ENCODE peak calls at places on chromosomes 12 and 14, in eight cellular contexts. One of them, this sample, is unnamed.
A peak's percentile ranks its signal among the peaks of the same experiment; 100 is the strongest.

GRCh38 chr14:98928418-98928817 is 343.6 kb downstream of the BCL11B start:
- ATAC-seq in natural killer cell: no peak
- ATAC-seq in stimulated activated naive CD8-positive, alpha-beta T cell treated with anti-CD3 and anti-CD28 coated beads, Interleukin-15, Interleukin-2, amounts not matched to agents 100 U/mL and 50 U/mL, for 24 hours: no peak
- ATAC-seq in T-cell: no peak
- ATAC-seq in lung: no peak
- ATAC-seq in RWPE2: no peak
- ATAC-seq in left cardiac atrium: no peak
- ATAC-seq in HCT116: no peak
- ATAC-seq in this sample: no peak

GRCh38 chr12:50390284-50390683 is 6.1 kb downstream of the FAM186A start:
- ATAC-seq in left cardiac atrium: no peak
- ATAC-seq in natural killer cell: no peak
- ATAC-seq in T-cell: no peak
- ATAC-seq in stimulated activated naive CD8-positive, alpha-beta T cell treated with anti-CD3 and anti-CD28 coated beads, Interleukin-15, Interleukin-2, amounts not matched to agents 100 U/mL and 50 U/mL, for 24 hours: no peak
- ATAC-seq in lung: peak; percentile 58
- ATAC-seq in RWPE2: peak; percentile 95
- ATAC-seq in HCT116: peak; percentile 76
- ATAC-seq in this sample: peak; percentile 73

GRCh38 chr14:70822706-70823185 is 13.4 kb upstream of the MAP3K9 start:
- ATAC-seq in T-cell: no peak
- ATAC-seq in stimulated activated naive CD8-positive, alpha-beta T cell treated with anti-CD3 and anti-CD28 coated beads, Interleukin-15, Interleukin-2, amounts not matched to agents 100 U/mL and 50 U/mL, for 24 hours: no peak
- ATAC-seq in natural killer cell: no peak
- ATAC-seq in HCT116: peak; percentile 78
- ATAC-seq in lung: no peak
- ATAC-seq in left cardiac atrium: peak; percentile 10
- ATAC-seq in RWPE2: peak; percentile 47
- ATAC-seq in this sample: peak; percentile 13

GRCh38 chr12:14373202-14373601 is 7.7 kb downstream of the ATF7IP start:
- ATAC-seq in left cardiac atrium: no peak
- ATAC-seq in HCT116: no peak
- ATAC-seq in T-cell: peak; percentile 40
- ATAC-seq in lung: no peak
- ATAC-seq in RWPE2: peak; percentile 44
- ATAC-seq in stimulated activated naive CD8-positive, alpha-beta T cell treated with anti-CD3 and anti-CD28 coated beads, Interleukin-15, Interleukin-2, amounts not matched to agents 100 U/mL and 50 U/mL, for 24 hours: peak; percentile 29
- ATAC-seq in natural killer cell: peak; percentile 33
- ATAC-seq in this sample: peak; percentile 71

GRCh38 chr14:104724981-104725771 is 1.1 kb downstream of the ADSS1 start:
- ATAC-seq in stimulated activated naive CD8-positive, alpha-beta T cell treated with anti-CD3 and anti-CD28 coated beads, Interleukin-15, Interleukin-2, amounts not matched to agents 100 U/mL and 50 U/mL, for 24 hours: no peak
- ATAC-seq in RWPE2: peak; percentile 6
- ATAC-seq in T-cell: no peak
- ATAC-seq in HCT116: peak; percentile 53
- ATAC-seq in lung: no peak
- ATAC-seq in left cardiac atrium: peak; percentile 35
- ATAC-seq in natural killer cell: no peak
- ATAC-seq in this sample: peak; percentile 24

GRCh38 chr12:96094201-96094600 is 58.8 kb upstream of the LTA4H start:
- ATAC-seq in HCT116: peak; percentile 77
- ATAC-seq in RWPE2: peak; percentile 98
- ATAC-seq in natural killer cell: peak; percentile 43
- ATAC-seq in T-cell: no peak
- ATAC-seq in stimulated activated naive CD8-positive, alpha-beta T cell treated with anti-CD3 and anti-CD28 coated beads, Interleukin-15, Interleukin-2, amounts not matched to agents 100 U/mL and 50 U/mL, for 24 hours: peak; percentile 32
- ATAC-seq in left cardiac atrium: peak; percentile 57
- ATAC-seq in lung: peak; percentile 27
- ATAC-seq in this sample: peak; percentile 84

GRCh38 chr14:31395572-31396205 is 24.7 kb downstream of the HEATR5A start:
- ATAC-seq in lung: no peak
- ATAC-seq in stimulated activated naive CD8-positive, alpha-beta T cell treated with anti-CD3 and anti-CD28 coated beads, Interleukin-15, Interleukin-2, amounts not matched to agents 100 U/mL and 50 U/mL, for 24 hours: no peak
- ATAC-seq in T-cell: no peak
- ATAC-seq in HCT116: no peak
- ATAC-seq in left cardiac atrium: no peak
- ATAC-seq in natural killer cell: no peak
- ATAC-seq in RWPE2: peak; percentile 57
- ATAC-seq in this sample: no peak

GRCh38 chr12:20681334-20681733 is 13.8 kb upstream of the SLCO1C1 start:
- ATAC-seq in T-cell: no peak
- ATAC-seq in HCT116: no peak
- ATAC-seq in stimulated activated naive CD8-positive, alpha-beta T cell treated with anti-CD3 and anti-CD28 coated beads, Interleukin-15, Interleukin-2, amounts not matched to agents 100 U/mL and 50 U/mL, for 24 hours: no peak
- ATAC-seq in RWPE2: no peak
- ATAC-seq in lung: no peak
- ATAC-seq in natural killer cell: no peak
- ATAC-seq in left cardiac atrium: no peak
- ATAC-seq in this sample: no peak

GRCh38 chr14:71206766-71207371 is 299.6 kb downstream of the PCNX1 start:
- ATAC-seq in natural killer cell: no peak
- ATAC-seq in HCT116: peak; percentile 49
- ATAC-seq in RWPE2: peak; percentile 90
- ATAC-seq in T-cell: no peak
- ATAC-seq in lung: peak; percentile 53
- ATAC-seq in stimulated activated naive CD8-positive, alpha-beta T cell treated with anti-CD3 and anti-CD28 coated beads, Interleukin-15, Interleukin-2, amounts not matched to agents 100 U/mL and 50 U/mL, for 24 hours: no peak
- ATAC-seq in left cardiac atrium: peak; percentile 94
- ATAC-seq in this sample: peak; percentile 75

GRCh38 chr14:64196026-64196425 is 98.1 kb downstream of the ESR2 start:
- ATAC-seq in T-cell: no peak
- ATAC-seq in RWPE2: no peak
- ATAC-seq in natural killer cell: no peak
- ATAC-seq in lung: no peak
- ATAC-seq in HCT116: no peak
- ATAC-seq in stimulated activated naive CD8-positive, alpha-beta T cell treated with anti-CD3 and anti-CD28 coated beads, Interleukin-15, Interleukin-2, amounts not matched to agents 100 U/mL and 50 U/mL, for 24 hours: no peak
- ATAC-seq in left cardiac atrium: no peak
- ATAC-seq in this sample: no peak

GRCh38 chr12:101527682-101528081 is 52.5 kb downstream of the SPIC start:
- ATAC-seq in natural killer cell: no peak
- ATAC-seq in lung: no peak
- ATAC-seq in HCT116: no peak
- ATAC-seq in stimulated activated naive CD8-positive, alpha-beta T cell treated with anti-CD3 and anti-CD28 coated beads, Interleukin-15, Interleukin-2, amounts not matched to agents 100 U/mL and 50 U/mL, for 24 hours: no peak
- ATAC-seq in left cardiac atrium: peak; percentile 80
- ATAC-seq in T-cell: no peak
- ATAC-seq in RWPE2: no peak
- ATAC-seq in this sample: no peak

This sample was measured in esophagus mucosa.